ENCODE peak calls at places on chromosomes 11 and 22, in nine cellular contexts. V is vagina, G is spleen, A is upper lobe of left lung, Z is suprapubic skin, K is GM23338, S is endothelial cell of umbilical vein, R is Panc1, T is GM12891. C is an unnamed sample.

GRCh38 chr11:2305862-2306823 is 4.3 kb downstream of the TSPAN32 start:
- DNase-seq in Z (peak), R (no peak), A (peak), S (peak), V (no peak), K (no peak), T (no peak), G (peak), C (peak)

GRCh38 chr11:102886999-102887398 is 12.2 kb upstream of the MMP12 start:
- DNase-seq in G (no peak), S (peak), A (no peak), K (no peak), R (no peak), V (no peak), Z (no peak), T (no peak), C (no peak)

GRCh38 chr11:43784866-43785265 is 95.8 kb upstream of the ALKBH3 start:
- DNase-seq in V (no peak), Z (no peak), A (no peak), T (no peak), S (no peak), R (no peak), K (no peak), G (no peak), C (no peak)

GRCh38 chr11:8674859-8675258 is 7.6 kb downstream of the TRIM66 start:
- DNase-seq in K (no peak), G (no peak), T (no peak), R (no peak), S (no peak), Z (no peak), A (no peak), V (no peak), C (no peak)

GRCh38 chr11:46601129-46601528 is 7.3 kb upstream of the AMBRA1 start:
- DNase-seq in T (no peak), S (no peak), A (no peak), Z (no peak), K (no peak), V (no peak), G (no peak), R (no peak), C (no peak)

GRCh38 chr11:9219572-9219971 is 45.6 kb downstream of the DENND5A start:
- DNase-seq in S (no peak), T (no peak), Z (no peak), A (no peak), G (no peak), V (no peak), K (no peak), R (no peak), C (peak)

GRCh38 chr11:107916671-107917241 is 11.5 kb upstream of the RAB39A start:
- DNase-seq in G (no peak), T (no peak), S (no peak), A (no peak), R (peak), K (peak), Z (no peak), V (no peak), C (peak)

GRCh38 chr11:61888043-61888442 is 3.3 kb downstream of the FADS3 start:
- DNase-seq in K (no peak), S (peak), Z (no peak), G (no peak), V (no peak), R (no peak), A (peak), T (no peak), C (no peak)

GRCh38 chr22:32754413-32755041 is 47.0 kb upstream of the TIMP3 start:
- DNase-seq in G (no peak), S (no peak), A (no peak), Z (no peak), T (no peak), R (no peak), V (no peak), K (no peak), C (no peak)

GRCh38 chr11:18775492-18776292 is 15.9 kb downstream of the PTPN5 start:
- DNase-seq in R (peak), K (peak), T (peak), V (no peak), G (no peak), S (peak), Z (no peak), A (peak), C (peak)

GRCh38 chr11:120192831-120193625 is 17.8 kb upstream of the OAF start:
- DNase-seq in T (no peak), G (peak), A (no peak), Z (no peak), S (no peak), V (no peak), K (no peak), R (no peak), C (no peak)

GRCh38 chr22:42509548-42509947 is 10.0 kb downstream of the RRP7A start:
- DNase-seq in S (no peak), K (no peak), T (no peak), Z (no peak), A (no peak), G (no peak), V (no peak), R (no peak), C (no peak)

GRCh38 chr11:3892156-3892555 is 36.7 kb downstream of the STIM1 start:
- DNase-seq in V (no peak), R (no peak), S (no peak), A (no peak), K (no peak), Z (no peak), G (no peak), T (no peak), C (no peak)

GRCh38 chr11:111443640-111444039 is 64.6 kb upstream of the POU2AF1 start:
- DNase-seq in K (no peak), S (no peak), Z (no peak), G (no peak), A (no peak), V (no peak), T (no peak), R (no peak), C (no peak)

GRCh38 chr11:72975778-72976520 is 161.7 kb downstream of the ATG16L2 start:
- DNase-seq in G (no peak), V (no peak), Z (no peak), T (no peak), R (no peak), K (no peak), A (no peak), S (no peak), C (peak)

GRCh38 chr11:2376751-2377451 is at the start of gene CD81:
- DNase-seq in T (peak), S (no peak), R (no peak), V (no peak), G (peak), A (peak), K (no peak), Z (no peak), C (no peak)

DNA sequence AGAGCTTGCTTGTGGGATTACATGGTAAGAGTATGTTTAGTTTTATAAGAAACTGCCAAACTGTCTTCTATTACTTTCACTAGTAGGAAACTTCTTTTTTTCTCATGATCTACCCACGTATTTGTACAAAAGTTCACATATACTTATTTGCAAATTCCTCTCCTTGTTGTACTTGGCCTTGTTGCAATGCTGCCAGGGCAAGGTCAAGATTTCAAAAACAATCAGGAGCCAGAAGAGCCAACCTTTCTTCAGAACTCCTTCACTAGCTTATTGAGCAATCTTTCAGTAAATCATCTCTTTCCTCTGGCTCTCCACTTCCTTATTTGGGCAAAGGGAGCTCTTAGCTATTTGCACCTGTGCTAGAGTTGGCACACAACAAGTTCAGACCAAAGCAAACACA is 9.7 kb downstream of the SRSF8 start:
- DNase-seq in R (no peak), Z (no peak), V (no peak), T (no peak), A (peak), G (no peak), S (peak), K (no peak), C (no peak)
- TF ChIP-seq POLR2AphosphoS5 in R (no peak), Z (no peak), V (no peak), T (no peak), A (no peak), G (no peak), S (no peak), K (no peak), C (no peak)

GRCh38 chr11:77801477-77801876 is 19.0 kb downstream of the RSF1 start:
- DNase-seq in T (no peak), V (no peak), A (no peak), R (no peak), S (no peak), Z (no peak), G (no peak), K (no peak), C (no peak)
- TF ChIP-seq POLR2AphosphoS5 in T (no peak), V (no peak), A (no peak), R (no peak), S (no peak), Z (no peak), G (no peak), K (no peak), C (no peak)

GRCh38 chr11:94326947-94327346 is 22.6 kb downstream of the IZUMO1R start:
- DNase-seq in S (no peak), Z (no peak), A (no peak), R (no peak), K (no peak), G (no peak), T (no peak), V (no peak), C (no peak)

GRCh38 chr11:94329501-94329900 is 25.1 kb downstream of the IZUMO1R start:
- DNase-seq in Z (no peak), S (no peak), R (no peak), A (no peak), G (no peak), K (no peak), V (no peak), T (no peak), C (no peak)

GRCh38 chr11:94328587-94329080 is 24.3 kb downstream of the IZUMO1R start:
- DNase-seq in T (no peak), K (no peak), V (no peak), R (no peak), G (no peak), Z (no peak), A (no peak), S (no peak), C (no peak)

GRCh38 chr11:94332814-94333213 is 28.4 kb downstream of the IZUMO1R start:
- DNase-seq in K (peak), T (no peak), V (no peak), A (no peak), G (no peak), R (no peak), S (no peak), Z (no peak), C (no peak)

GRCh38 chr11:94330789-94331188 is 26.4 kb downstream of the IZUMO1R start:
- DNase-seq in S (no peak), Z (no peak), K (no peak), V (no peak), A (no peak), G (no peak), R (no peak), T (no peak), C (no peak)
- TF ChIP-seq POLR2AphosphoS5 in S (no peak), Z (no peak), K (no peak), V (no peak), A (no peak), G (no peak), R (no peak), T (no peak), C (no peak)

DNA sequence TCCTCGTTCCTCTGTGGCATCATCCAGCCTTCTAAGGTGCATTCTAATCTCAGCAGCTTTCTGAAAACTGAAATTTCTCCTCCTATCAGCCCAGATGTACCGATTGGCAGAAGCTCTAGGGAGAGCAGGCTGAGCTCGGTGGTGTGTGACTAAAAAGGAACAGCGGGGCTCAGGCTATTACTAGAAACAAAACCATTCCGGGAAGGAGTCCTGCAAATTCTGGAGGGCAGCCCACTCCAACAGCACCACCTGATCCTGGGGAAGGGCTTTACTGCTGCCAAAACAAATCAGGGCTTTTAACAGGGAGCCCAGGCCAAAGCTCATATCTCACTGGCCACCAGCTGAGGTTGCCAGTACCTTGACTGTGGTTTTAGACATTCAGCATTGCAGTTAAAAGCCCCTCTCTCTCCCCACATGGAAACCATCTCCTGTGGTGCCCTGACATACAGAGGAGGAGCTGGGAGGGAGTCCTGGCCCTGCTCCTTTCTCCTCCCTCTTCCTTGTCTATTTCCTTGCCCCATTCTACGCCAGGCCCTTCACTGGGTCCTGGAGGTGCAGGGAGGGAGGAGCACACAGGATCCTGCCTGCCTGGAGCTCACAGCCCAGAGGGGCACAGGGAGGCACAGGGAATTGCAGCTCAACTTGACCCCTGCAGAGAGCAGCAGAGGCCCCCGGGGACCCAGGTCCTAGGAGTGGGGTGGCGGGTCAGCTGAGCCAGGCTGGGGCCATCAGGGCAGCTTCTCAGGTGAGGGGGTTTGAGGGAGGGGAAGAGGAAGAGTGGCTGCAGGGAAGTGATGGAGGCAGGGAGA is 889 bp downstream of the PLAAT4 start:
- DNase-seq in G (no peak), S (peak), V (no peak), Z (no peak), A (peak), K (no peak), R (no peak), T (no peak), C (no peak)
- TF ChIP-seq POLR2AphosphoS5 in G (peak), S (no peak), V (no peak), Z (no peak), A (peak), K (no peak), R (no peak), T (no peak), C (no peak)

DNA sequence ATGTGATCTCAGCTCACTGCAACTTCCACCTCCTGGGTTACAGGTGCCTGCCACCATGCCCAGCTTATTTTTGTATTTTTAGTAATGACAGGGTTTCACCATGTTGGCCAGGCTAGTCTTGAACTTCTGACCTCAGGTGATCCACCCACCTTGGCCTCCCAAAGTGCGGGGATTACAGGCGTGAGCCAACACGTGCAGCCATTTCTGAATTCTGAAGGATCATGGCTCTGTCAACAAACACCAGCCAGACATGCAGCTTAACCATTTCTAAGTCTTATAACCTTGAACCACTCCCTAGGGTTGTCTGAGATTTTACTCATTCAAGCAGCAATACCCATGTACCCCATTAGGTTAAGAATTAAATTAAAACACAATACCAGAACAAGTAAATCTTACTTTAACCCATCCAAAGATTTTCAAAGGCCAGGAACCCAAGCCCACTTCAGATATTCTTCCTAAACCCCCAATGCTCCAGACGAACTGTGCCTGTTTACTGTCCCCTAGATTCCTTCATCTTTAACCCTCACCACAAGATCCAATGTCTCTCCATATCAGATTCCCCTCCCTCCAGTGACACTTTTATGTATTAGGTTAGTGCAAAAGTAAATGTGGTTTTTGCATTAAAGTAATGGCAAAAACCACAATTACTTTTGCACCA is 4.0 kb downstream of the RPS13 start:
- DNase-seq in R (no peak), Z (no peak), S (no peak), G (no peak), K (no peak), V (no peak), T (no peak), A (no peak), C (no peak)
- TF ChIP-seq POLR2AphosphoS5 in R (peak), Z (no peak), S (peak), G (no peak), K (no peak), V (no peak), T (peak), A (no peak), C (peak)

GRCh38 chr22:50474711-50475651 is at the start of gene SBF1:
- DNase-seq in Z (peak), V (no peak), G (peak), S (peak), R (no peak), A (peak), K (peak), T (peak), C (peak)
- TF ChIP-seq POLR2AphosphoS5 in Z (no peak), V (peak), G (peak), S (peak), R (peak), A (no peak), K (peak), T (no peak), C (no peak)

GRCh38 chr11:74139151-74139918 is 31.5 kb downstream of the C2CD3 start:
- DNase-seq in K (peak), S (no peak), Z (no peak), A (no peak), G (no peak), T (no peak), V (no peak), R (no peak), C (no peak)
- TF ChIP-seq POLR2AphosphoS5 in K (no peak), S (no peak), Z (no peak), A (no peak), G (no peak), T (no peak), V (no peak), R (no peak), C (no peak)

GRCh38 chr11:27635567-27636037 is 64.7 kb downstream of the BDNF start:
- DNase-seq in T (no peak), V (no peak), A (no peak), K (peak), G (no peak), R (no peak), Z (no peak), S (no peak), C (no peak)
- TF ChIP-seq POLR2AphosphoS5 in T (no peak), V (no peak), A (no peak), K (peak), G (no peak), R (no peak), Z (no peak), S (no peak), C (no peak)

DNA sequence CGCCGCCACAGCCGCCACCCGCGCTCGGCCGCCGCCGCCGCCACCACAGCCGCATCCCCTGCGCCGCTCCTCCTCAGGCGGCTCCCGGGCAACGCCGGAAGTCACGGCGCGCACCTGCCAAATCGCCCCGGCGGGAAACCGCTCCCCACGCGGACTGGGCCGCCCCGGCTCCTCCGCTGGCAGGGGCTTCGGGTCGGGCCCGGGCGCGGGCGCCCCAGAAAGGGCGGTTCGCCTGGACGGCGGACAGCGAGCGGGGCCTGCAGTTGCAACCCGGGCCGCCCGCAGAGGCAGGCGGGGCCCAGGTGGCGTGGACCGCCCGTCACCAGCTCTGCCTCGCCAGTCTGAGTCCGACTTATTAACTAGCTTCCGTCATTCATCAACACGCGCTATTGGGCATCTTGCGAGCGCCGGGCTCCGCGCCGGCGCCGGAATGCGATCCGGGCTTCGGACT is at the start of gene HIRA:
- DNase-seq in S (peak), R (no peak), A (peak), T (peak), Z (peak), V (no peak), K (peak), G (peak), C (peak)
- TF ChIP-seq POLR2AphosphoS5 in S (no peak), R (no peak), A (peak), T (no peak), Z (peak), V (no peak), K (peak), G (no peak), C (no peak)

C was measured in HL-60.